ENCODE peak calls at places on chromosomes 1 and 21, in four cellular contexts. E, V, G and X are unnamed samples.

GRCh38 chr1:210653771-210654170 is 325.1 kb downstream of the HHAT start:
- DNase-seq in V (no peak), G (no peak), E (no peak), X (no peak)

GRCh38 chr21:39168800-39169199 is 14.5 kb downstream of the PSMG1 start:
- DNase-seq in V (no peak), G (no peak), E (no peak), X (no peak)

GRCh38 chr1:107545056-107545597 is 404.3 kb downstream of the NTNG1 start:
- DNase-seq in V (no peak), G (no peak), E (no peak), X (no peak)

GRCh38 chr21:31752352-31752751 is 20.4 kb upstream of the SCAF4 start:
- DNase-seq in V (no peak), E (no peak), G (no peak), X (no peak)

GRCh38 chr1:29122662-29122986 is 1.1 kb downstream of the TMEM200B start:
- DNase-seq in V (no peak), E (peak; percentile 53), G (peak; percentile 49), X (no peak)

GRCh38 chr1:207414606-207415108 is 39.5 kb upstream of the CR2 start:
- DNase-seq in V (no peak), E (no peak), G (no peak), X (no peak)

GRCh38 chr21:41663805-41664788 is 102.8 kb downstream of the RIPK4 start:
- DNase-seq in G (no peak), V (no peak), E (no peak), X (no peak)

GRCh38 chr1:201505505-201505893 is 1.4 kb downstream of the CSRP1 start:
- DNase-seq in E (no peak), G (no peak), V (no peak), X (no peak)

GRCh38 chr1:117092594-117092993 is 29.0 kb downstream of the TRIM45 start:
- DNase-seq in V (no peak), G (no peak), E (no peak), X (no peak)

GRCh38 chr1:178774263-178774662 is 49.2 kb downstream of the RALGPS2 start:
- DNase-seq in E (peak; percentile 20), V (no peak), G (no peak), X (no peak)

GRCh38 chr1:39409055-39409816 is 82.2 kb upstream of the BMP8A start:
- DNase-seq in V (no peak), G (peak; percentile 43), E (peak; percentile 82), X (no peak)

GRCh38 chr1:12548279-12549105 is 69.5 kb downstream of the DHRS3 start:
- DNase-seq in E (no peak), V (no peak), G (no peak), X (no peak)

GRCh38 chr1:55064861-55065263 is 25.5 kb downstream of the PCSK9 start:
- DNase-seq in E (no peak), G (peak; percentile 43), V (no peak), X (peak; percentile 20)

GRCh38 chr1:86765073-86765472 is 60.7 kb downstream of the SH3GLB1 start:
- DNase-seq in E (no peak), G (no peak), V (peak; percentile 63), X (no peak)

GRCh38 chr1:37795340-37796110 is 1.9 kb downstream of the MANEAL start:
- DNase-seq in E (peak; percentile 88), V (peak; percentile 86), G (peak; percentile 68), X (peak; percentile 41)

GRCh38 chr1:55781944-55782482 is 566.8 kb upstream of the USP24 start:
- DNase-seq in V (no peak), G (no peak), E (no peak), X (peak; percentile 22)

GRCh38 chr1:53715478-53715877 is 23.5 kb downstream of the GLIS1 start:
- DNase-seq in V (peak; percentile 52), G (no peak), E (peak; percentile 78), X (no peak)

GRCh38 chr1:163174524-163175437 is 27.9 kb downstream of the RGS5 start:
- DNase-seq in E (peak; percentile 88), G (peak; percentile 66), V (peak; percentile 23), X (peak; percentile 43)

GRCh38 chr1:155950829-155951228 is 9.4 kb downstream of the RXFP4 start:
- DNase-seq in V (no peak), G (no peak), E (no peak), X (no peak)

GRCh38 chr1:27109103-27109822 is 45.7 kb downstream of the SLC9A1 start:
- DNase-seq in V (peak; percentile 61), E (peak; percentile 86), G (peak; percentile 64), X (no peak)

GRCh38 chr1:234743866-234744581 is 134.0 kb upstream of the IRF2BP2 start:
- DNase-seq in E (peak; percentile 73), V (no peak), G (no peak), X (no peak)

GRCh38 chr21:22885079-22885478 is 1886.9 kb downstream of the NCAM2 start:
- DNase-seq in G (no peak), E (peak; percentile 70), V (no peak), X (no peak)

DNA sequence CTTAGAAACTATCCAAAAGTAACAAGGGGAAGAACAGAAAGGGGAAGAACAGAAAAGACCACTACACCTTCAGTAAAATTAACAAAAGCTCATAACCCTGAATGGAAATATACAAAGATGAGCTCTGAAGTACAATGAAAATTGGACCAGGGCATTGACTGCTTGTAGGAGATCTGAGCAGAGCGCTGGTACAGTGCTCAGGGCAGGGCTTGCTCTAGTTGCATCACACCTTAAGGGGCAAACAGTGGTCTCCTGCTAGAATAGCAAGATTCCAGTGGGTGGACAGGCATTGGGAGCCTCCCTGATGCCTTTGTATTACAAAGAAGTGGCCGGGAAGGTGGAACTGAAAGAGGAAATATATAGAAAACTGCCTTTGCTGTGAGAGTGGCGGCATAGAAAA is 111.9 kb upstream of the RGS1 start:
- DNase-seq in V (no peak), G (no peak), E (no peak), X (no peak)
- H3K4me1 ChIP-seq in V (no peaks in the 10 kb centered on the region), G (no peaks in the 10 kb centered on the region), E (no peaks in the 10 kb centered on the region), X (no peaks in the 10 kb centered on the region)

DNA sequence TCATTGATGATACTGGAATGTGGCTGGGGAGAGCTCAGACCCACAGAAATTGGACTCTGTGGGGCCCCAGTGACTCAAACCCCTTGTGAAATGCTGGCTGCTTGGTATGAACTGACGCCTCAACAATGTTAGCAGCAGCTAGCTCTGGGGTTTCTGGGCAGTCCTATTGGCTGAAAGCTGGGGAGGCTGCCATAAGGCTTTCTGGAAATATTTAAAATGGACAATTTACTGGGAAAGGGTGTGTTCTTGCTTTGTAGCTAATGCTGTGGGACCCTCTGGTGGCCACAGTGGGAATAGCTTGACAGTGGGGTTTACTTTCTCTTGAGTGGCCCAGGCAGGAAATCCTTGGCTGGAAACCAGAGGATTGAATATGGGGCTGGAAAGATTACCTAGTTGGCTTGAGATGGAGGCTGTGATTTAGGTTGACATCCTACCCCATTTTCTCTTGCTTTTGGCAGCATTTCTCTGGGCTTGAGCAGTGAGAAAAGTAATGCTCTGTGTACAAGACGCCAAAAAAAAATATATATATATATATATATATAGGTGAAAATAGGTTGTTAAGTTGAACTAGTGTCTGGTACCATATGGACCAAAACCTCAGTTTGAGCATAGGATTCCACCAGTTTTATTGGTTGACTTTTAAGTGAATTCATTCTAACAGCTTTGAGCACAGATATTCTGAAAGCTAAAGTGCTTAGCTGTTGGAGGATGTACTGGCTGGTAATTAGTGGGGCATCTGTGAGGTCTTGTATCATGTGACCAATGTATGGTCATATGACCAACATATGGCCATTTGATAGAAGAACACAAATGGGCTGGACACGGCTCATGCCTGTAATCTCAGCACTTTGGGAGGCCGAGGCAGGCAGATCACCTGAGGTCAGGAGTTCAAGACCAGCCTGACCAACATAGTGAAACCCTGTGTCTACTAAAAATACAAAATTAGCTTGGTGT is 8.2 kb upstream of the S100A10 start:
- DNase-seq in G (peak; percentile 94), V (peak; percentile 72), E (peak; percentile 90), X (peak; percentile 88)
- H3K27ac ChIP-seq in G (peak overlapping the region; percentile 70), V (no peak overlapping the region), E (no peak overlapping the region), X (no peak overlapping the region)

GRCh38 chr1:22652881-22653316 is at the start of gene C1QB:
- DNase-seq in G (no peak), E (no peak), V (no peak), X (no peak)
- TF ChIP-seq POLR2AphosphoS5 in G (no peak), E (no peak), V (no peak), X (no peak)

GRCh38 chr1:93779540-93780121 is 98.0 kb upstream of the BCAR3 start:
- DNase-seq in V (no peak), E (peak; percentile 25), G (no peak), X (no peak)
- H3K4me1 ChIP-seq in V (no peaks in the 10 kb centered on the region), E (no peaks in the 10 kb centered on the region), G (no peaks in the 10 kb centered on the region), X (no peaks in the 10 kb centered on the region)

DNA sequence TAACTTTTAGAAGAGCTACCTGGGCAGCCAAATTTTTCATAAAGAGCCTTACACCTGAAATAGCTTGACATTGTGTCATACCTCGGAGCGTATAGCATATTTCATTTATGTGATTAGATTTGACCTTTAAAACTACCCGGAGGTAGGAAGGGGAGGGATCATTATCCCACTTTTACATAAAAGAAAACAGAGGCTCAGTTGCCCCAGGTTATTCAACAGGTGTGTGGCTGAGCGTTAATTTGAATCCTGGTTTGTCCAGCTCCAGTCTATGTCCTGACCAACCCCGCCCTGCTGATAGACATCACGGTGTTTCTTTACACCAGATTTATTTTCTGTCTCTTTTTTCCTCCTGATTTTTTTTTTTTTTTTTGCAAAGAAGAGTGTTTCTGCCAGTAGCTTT is 39.7 kb downstream of the PBX1 start:
- DNase-seq in V (no peak), E (no peak), G (no peak), X (no peak)
- H3K27ac ChIP-seq in V (no peak overlapping the region), E (no peak overlapping the region), G (peak overlapping the region; percentile 78), X (peak overlapping the region; percentile 57)